ENCODE peak calls at places on chromosome 18, in eight cellular contexts. J is HEK293T; E is activated CD4-positive, alpha-beta T cell treated with anti-CD3 and anti-CD28 coated beads, Interleukin-2, amount 10 ng/mL, durations not matched to agents 7 days and 5 days; D is H54; O is HS-5; A is A172; Q is stimulated activated CD8-positive, alpha-beta memory T cell treated with anti-CD3 and anti-CD28 coated beads, Interleukin-15, amount 100 ng/mL, for 1 hour; I is foreskin melanocyte. Y is an unnamed sample.

GRCh38 chr18:24319757-24320156 is 77.9 kb downstream of the OSBPL1A start:
- DNase-seq in I (no peak), E (no peak), Q (no peak), O (no peak), J (no peak), A (no peak), D (no peak), Y (no peak)

GRCh38 chr18:10059610-10060468 is 146.0 kb downstream of the VAPA start:
- DNase-seq in D (no peak), Q (no peak), E (no peak), O (no peak), I (no peak), J (no peak), A (no peak), Y (no peak)

GRCh38 chr18:47484068-47484467 is 232.6 kb upstream of the SKOR2 start:
- DNase-seq in Q (no peak), I (no peak), O (no peak), D (no peak), E (no peak), A (no peak), J (no peak), Y (no peak)

GRCh38 chr18:36658611-36659010 is 170.2 kb downstream of the TPGS2 start:
- DNase-seq in J (no peak), O (no peak), E (no peak), I (no peak), D (no peak), A (no peak), Q (no peak), Y (no peak)

GRCh38 chr18:9130806-9131205 is 5.8 kb upstream of the ANKRD12 start:
- DNase-seq in E (no peak), J (no peak), O (no peak), Q (no peak), I (no peak), A (no peak), D (no peak), Y (no peak)

GRCh38 chr18:37450434-37451133 is 115.0 kb downstream of the CELF4 start:
- DNase-seq in A (no peak), O (no peak), I (no peak), J (no peak), Q (no peak), E (no peak), D (no peak), Y (no peak)

GRCh38 chr18:46917808-46918600 is 602 bp downstream of the KATNAL2 start:
- DNase-seq in D (no peak), J (no peak), Q (no peak), O (no peak), E (peak; percentile 14), I (peak; percentile 19), A (peak; percentile 21), Y (no peak)

GRCh38 chr18:23231340-23232021 is 96.2 kb downstream of the CABLES1 start:
- DNase-seq in J (no peak), D (no peak), E (peak; percentile 86), Q (peak; percentile 37), A (peak; percentile 94), I (peak; percentile 95), O (peak; percentile 81), Y (peak; percentile 63)

GRCh38 chr18:41674466-41674865 is 280.6 kb upstream of the PIK3C3 start:
- DNase-seq in J (no peak), Q (no peak), O (no peak), E (no peak), D (no peak), I (no peak), A (no peak), Y (no peak)

GRCh38 chr18:10420561-10421352 is 33.7 kb upstream of the APCDD1 start:
- DNase-seq in E (no peak), D (no peak), I (no peak), A (no peak), Q (no peak), J (no peak), O (peak; percentile 24), Y (no peak)

Y was measured in activated CD4-positive, CD25-positive, alpha-beta regulatory T cell.